ENCODE peak calls at places on chromosomes 2 and 18, in four cellular contexts. L is CD4-positive, alpha-beta T cell; A is Calu3; U is epithelial cell of esophagus. Y is an unnamed sample.

GRCh38 chr18:37611623-37612279 is 46.2 kb upstream of the CELF4 start:
- DNase-seq in U (no peak), L (no peak), A (no peak), Y (no peak)

GRCh38 chr2:30764021-30764800 is 43.0 kb downstream of the CAPN13 start:
- DNase-seq in A (no peak), U (no peak), L (no peak), Y (no peak)

GRCh38 chr18:25650201-25650941 is 298.4 kb upstream of the ZNF521 start:
- DNase-seq in A (no peak), L (no peak), U (no peak), Y (no peak)

GRCh38 chr2:200274116-200275075 is 32.1 kb upstream of the SPATS2L start:
- DNase-seq in L (no peak), A (no peak), U (no peak), Y (no peak)

GRCh38 chr2:145066151-145066661 is 546.3 kb upstream of the ZEB2 start:
- DNase-seq in U (no peak), A (no peak), L (no peak), Y (no peak)

GRCh38 chr2:163698857-163699256 is 37.0 kb downstream of the FIGN start:
- DNase-seq in A (no peak), L (no peak), U (no peak), Y (peak)

GRCh38 chr18:11850821-11851155 is 425 bp upstream of the CHMP1B start:
- DNase-seq in U (peak), L (no peak), A (no peak), Y (no peak)

GRCh38 chr2:24830786-24831185 is 37.6 kb downstream of the CENPO start:
- DNase-seq in L (no peak), A (no peak), U (no peak), Y (no peak)

GRCh38 chr18:57029761-57030160 is 117.1 kb upstream of the BOD1L2 start:
- DNase-seq in L (no peak), U (peak), A (peak), Y (peak)

GRCh38 chr2:238427435-238428162 is 872 bp downstream of the ASB1 start:
- DNase-seq in L (no peak), U (peak), A (no peak), Y (no peak)

GRCh38 chr2:187627153-187627552 is 72.9 kb upstream of the TFPI start:
- DNase-seq in L (no peak), A (no peak), U (no peak), Y (no peak)

GRCh38 chr2:152585830-152586484 is 131.3 kb downstream of the PRPF40A start:
- DNase-seq in A (no peak), L (no peak), U (peak), Y (peak)

GRCh38 chr2:36607947-36608346 is 10.0 kb upstream of the FEZ2 start:
- DNase-seq in U (peak), A (no peak), L (no peak), Y (peak)

GRCh38 chr2:117832332-117832731 is 17.8 kb downstream of the DDX18 start:
- DNase-seq in L (no peak), U (no peak), A (no peak), Y (no peak)

GRCh38 chr2:239155806-239156480 is 244.9 kb downstream of the HDAC4 start:
- DNase-seq in L (peak), U (no peak), A (no peak), Y (no peak)

GRCh38 chr2:112305132-112305531 is 29.7 kb downstream of the ZC3H6 start:
- DNase-seq in U (no peak), L (no peak), A (no peak), Y (no peak)

GRCh38 chr18:44696892-44697291 is 16.2 kb downstream of the SETBP1 start:
- DNase-seq in U (peak), L (no peak), A (peak), Y (peak)

GRCh38 chr2:99422599-99422998 is 67.2 kb downstream of the REV1 start:
- DNase-seq in L (no peak), A (no peak), U (no peak), Y (no peak)

GRCh38 chr2:121722479-121722878 is 14.2 kb downstream of the NIFK start:
- DNase-seq in U (peak), A (no peak), L (no peak), Y (peak)

GRCh38 chr2:65031341-65032015 is 24.7 kb upstream of the CEP68 start:
- DNase-seq in L (no peak), U (no peak), A (peak), Y (peak)

GRCh38 chr2:231670892-231671616 is 37.3 kb upstream of the PTMA start:
- DNase-seq in A (no peak), L (no peak), U (no peak), Y (no peak)
- TF ChIP-seq CTCF in A (peak), L (no peak), U (peak), Y (peak)

DNA sequence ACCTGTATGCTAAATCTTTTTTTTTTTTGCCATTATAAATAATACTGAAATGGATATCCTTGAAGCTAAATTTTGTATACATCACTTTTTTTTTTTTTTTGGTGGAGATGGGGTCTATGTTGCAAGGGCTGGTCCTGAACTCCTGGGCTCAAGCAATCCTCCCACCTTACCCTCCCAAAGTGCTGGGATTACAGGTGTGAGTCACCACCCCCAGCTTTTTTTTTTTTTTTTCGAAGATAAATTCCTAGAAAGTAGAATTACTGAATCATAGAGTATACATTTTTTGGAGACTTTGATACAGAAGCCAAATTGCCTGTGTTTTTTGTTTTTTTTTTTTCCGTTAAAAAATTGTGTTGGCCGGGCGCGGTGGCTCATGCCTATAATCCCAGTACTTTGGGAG is 51.0 kb upstream of the MCFD2 start:
- DNase-seq in L (no peak), U (no peak), A (no peak), Y (no peak)
- TF ChIP-seq CTCF in L (no peak), U (no peak), A (no peak), Y (no peak)

GRCh38 chr18:64330161-64330560 is 181.3 kb upstream of the LINC00305 start:
- DNase-seq in U (no peak), A (no peak), L (no peak), Y (peak)
- TF ChIP-seq CTCF in U (no peak), A (no peak), L (no peak), Y (no peak)

DNA sequence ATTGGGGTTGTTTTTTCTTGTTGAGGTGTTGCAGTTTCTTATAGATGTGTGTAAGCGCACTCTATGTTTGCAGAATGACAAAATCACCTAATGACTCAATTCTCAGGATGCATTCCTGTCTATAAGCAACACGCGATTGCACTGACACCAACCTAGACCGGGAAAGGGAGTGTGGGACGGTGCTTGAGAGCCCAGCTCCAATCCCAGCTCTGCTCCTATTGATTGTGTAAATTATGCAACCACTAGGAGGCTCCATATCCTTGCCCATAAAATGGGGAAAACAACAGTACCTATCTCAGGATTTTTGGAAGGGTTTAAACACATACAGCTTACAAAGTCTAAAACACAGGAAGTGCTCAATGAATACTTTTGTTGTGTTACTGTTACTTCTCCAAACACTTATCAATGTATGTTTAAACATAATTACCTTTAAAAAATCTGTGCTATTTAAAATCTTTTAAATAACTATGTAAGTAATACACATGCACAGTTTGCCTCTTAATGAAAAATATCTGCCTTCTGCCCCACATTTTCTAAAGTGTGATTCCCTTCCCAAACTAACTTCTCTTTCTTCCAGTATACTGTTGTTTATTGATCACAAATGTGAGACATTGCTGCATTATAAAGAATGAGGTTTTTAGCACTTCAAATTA is 132.5 kb downstream of the SPHKAP start:
- DNase-seq in A (peak), L (no peak), U (peak), Y (peak)
- TF ChIP-seq CTCF in A (peak), L (no peak), U (peak), Y (peak)

DNA sequence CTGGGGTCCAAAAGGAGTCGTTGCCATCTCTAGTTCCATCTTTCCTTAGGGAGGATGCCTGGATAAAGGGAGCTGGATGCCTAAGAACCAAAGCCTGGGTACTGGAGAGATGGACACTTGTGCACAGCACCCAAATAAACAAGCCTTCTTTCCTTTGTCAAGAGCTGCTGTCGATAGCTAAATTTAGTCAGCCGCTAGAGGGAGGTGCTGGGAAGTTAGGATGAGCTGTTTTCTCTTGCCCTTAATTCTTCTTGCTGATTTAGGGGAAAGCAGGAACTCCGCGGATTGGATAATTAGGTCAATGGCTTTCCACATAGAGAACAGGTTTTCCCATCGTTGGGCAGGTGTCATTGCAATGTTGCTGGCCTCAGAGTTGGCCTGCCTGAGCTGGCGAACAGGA is 30.9 kb upstream of the SERPINB12 start:
- DNase-seq in A (peak), U (peak), L (no peak), Y (peak)
- TF ChIP-seq CTCF in A (peak), U (peak), L (no peak), Y (peak)

GRCh38 chr2:207502799-207503198 is 27.0 kb upstream of the CREB1 start:
- DNase-seq in U (no peak), L (no peak), A (no peak), Y (no peak)
- TF ChIP-seq CTCF in U (no peak), L (no peak), A (no peak), Y (no peak)

GRCh38 chr2:84940836-84941412 is 30.0 kb upstream of the KCMF1 start:
- DNase-seq in A (no peak), U (no peak), L (no peak), Y (no peak)
- TF ChIP-seq CTCF in A (no peak), U (no peak), L (no peak), Y (no peak)

Y was measured in MCF 10A.